ENCODE peak calls at places on chromosomes 2 and 18, in six cellular contexts. T is NCI-H2081, J is ureter, D is SHP77, O is sciatic nerve, I is A549. P is an unnamed sample.

GRCh38 chr2:143205106-143205764 is 76.0 kb downstream of the ARHGAP15 start:
- DNase-seq in T (peak; percentile 13), J (no peak), D (no peak), O (no peak), I (peak; percentile 4), P (peak; percentile 23)

GRCh38 chr18:13578400-13578799 is 148.0 kb downstream of the FAM210A start:
- DNase-seq in T (no peak), J (no peak), D (no peak), O (no peak), I (no peak), P (no peak)

GRCh38 chr2:237475704-237476107 is 11.3 kb upstream of the MLPH start:
- DNase-seq in T (peak; percentile 22), J (no peak), D (no peak), O (no peak), I (peak; percentile 76), P (no peak)

GRCh38 chr18:13494879-13495465 is 231.4 kb downstream of the FAM210A start:
- DNase-seq in T (no peak), J (no peak), D (no peak), O (peak; percentile 12), I (no peak), P (no peak)

GRCh38 chr18:35747894-35748472 is 166.4 kb downstream of the GALNT1 start:
- DNase-seq in T (no peak), J (no peak), D (no peak), O (no peak), I (no peak), P (no peak)

GRCh38 chr18:58378411-58378820 is 250.5 kb downstream of the ALPK2 start:
- DNase-seq in T (no peak), J (no peak), D (no peak), O (no peak), I (no peak), P (no peak)

GRCh38 chr2:25749676-25750075 is 76.3 kb upstream of the DTNB start:
- DNase-seq in T (no peak), J (no peak), D (no peak), O (no peak), I (no peak), P (no peak)

GRCh38 chr2:42103829-42104228 is 56.0 kb downstream of the PKDCC start:
- DNase-seq in T (no peak), J (no peak), D (no peak), O (no peak), I (no peak), P (no peak)

GRCh38 chr2:128477026-128477820 is 158.6 kb upstream of the HS6ST1 start:
- DNase-seq in T (no peak), J (peak; percentile 34), D (no peak), O (no peak), I (no peak), P (no peak)

GRCh38 chr18:3679254-3679653 is 229.3 kb downstream of the TGIF1 start:
- DNase-seq in T (no peak), J (no peak), D (no peak), O (no peak), I (no peak), P (no peak)

GRCh38 chr2:46298522-46299351 is 1.5 kb downstream of the EPAS1 start:
- DNase-seq in T (no peak), J (peak; percentile 60), D (no peak), O (peak; percentile 81), I (peak; percentile 69), P (no peak)

GRCh38 chr2:149768320-149768799 is 180.8 kb upstream of the MMADHC start:
- DNase-seq in T (peak; percentile 40), J (no peak), D (no peak), O (no peak), I (no peak), P (no peak)

GRCh38 chr18:74849316-74849715 is 251.6 kb downstream of the ZNF407 start:
- DNase-seq in T (no peak), J (no peak), D (no peak), O (no peak), I (no peak), P (no peak)

GRCh38 chr18:72543362-72544055 is 633 bp downstream of the CBLN2 start:
- DNase-seq in T (peak; percentile 24), J (no peak), D (peak; percentile 45), O (no peak), I (no peak), P (no peak)

GRCh38 chr2:43057742-43058706 is 168.4 kb downstream of the ZFP36L2 start:
- DNase-seq in T (peak; percentile 23), J (no peak), D (no peak), O (peak; percentile 42), I (no peak), P (no peak)

GRCh38 chr2:205752421-205752820 is 70.1 kb downstream of the NRP2 start:
- DNase-seq in T (no peak), J (no peak), D (no peak), O (no peak), I (no peak), P (no peak)

GRCh38 chr2:232235716-232236115 is 142.8 kb upstream of the ALPP start:
- DNase-seq in T (peak; percentile 31), J (no peak), D (peak; percentile 34), O (no peak), I (no peak), P (no peak)

GRCh38 chr2:218782529-218782845 is 540 bp downstream of the CYP27A1 start:
- DNase-seq in T (no peak), J (no peak), D (no peak), O (no peak), I (no peak), P (no peak)

GRCh38 chr2:26740890-26741302 is 23.2 kb upstream of the SLC35F6 start:
- DNase-seq in T (no peak), J (peak; percentile 45), D (no peak), O (no peak), I (peak; percentile 55), P (no peak)

GRCh38 chr2:176136375-176137248 is 7.1 kb downstream of the HOXD8 start:
- DNase-seq in T (no peak), J (peak; percentile 51), D (no peak), O (no peak), I (peak; percentile 16), P (no peak)

GRCh38 chr2:155368934-155369333 is 670.4 kb downstream of the KCNJ3 start:
- DNase-seq in T (peak; percentile 28), J (no peak), D (no peak), O (no peak), I (peak; percentile 19), P (peak; percentile 2)

GRCh38 chr2:43609304-43609883 is 13.6 kb upstream of the THADA start:
- DNase-seq in T (peak; percentile 66), J (peak; percentile 45), D (peak; percentile 39), O (no peak), I (peak; percentile 66), P (peak; percentile 40)

GRCh38 chr2:132439703-132440398 is 23.2 kb downstream of the GPR39 start:
- DNase-seq in T (peak; percentile 11), J (no peak), D (no peak), O (no peak), I (peak; percentile 63), P (no peak)

GRCh38 chr18:26425148-26425531 is 123.2 kb downstream of the KCTD1 start:
- DNase-seq in T (no peak), J (no peak), D (no peak), O (no peak), I (no peak), P (no peak)

GRCh38 chr2:132448331-132448730 is 31.7 kb downstream of the GPR39 start:
- DNase-seq in T (no peak), J (no peak), D (no peak), O (no peak), I (no peak), P (no peak)

GRCh38 chr2:104836837-104837236 is 17.1 kb upstream of the POU3F3 start:
- DNase-seq in T (no peak), J (no peak), D (no peak), O (no peak), I (no peak), P (no peak)

GRCh38 chr18:62584241-62585120 is 61.7 kb downstream of the ZCCHC2 start:
- DNase-seq in T (peak; percentile 83), J (peak; percentile 90), D (peak; percentile 88), O (peak; percentile 90), I (peak; percentile 85), P (peak; percentile 60)

GRCh38 chr2:233468746-233469110 is 97.9 kb downstream of the USP40 start:
- DNase-seq in T (no peak), J (no peak), D (no peak), O (peak; percentile 55), I (no peak), P (no peak)

GRCh38 chr2:138435701-138436100 is 65.9 kb upstream of the SPOPL start:
- DNase-seq in T (no peak), J (no peak), D (no peak), O (no peak), I (no peak), P (no peak)

GRCh38 chr18:12015697-12016062 is 34.4 kb downstream of the IMPA2 start:
- DNase-seq in T (no peak), J (peak; percentile 62), D (no peak), O (peak; percentile 70), I (no peak), P (no peak)

GRCh38 chr2:42458396-42458795 is 35.4 kb downstream of the KCNG3 start:
- DNase-seq in T (no peak), J (no peak), D (no peak), O (no peak), I (no peak), P (no peak)

P was measured in AML-193.